ENCODE peak calls at places on chromosomes 13 and 19, in seven cellular contexts. M, K, B, W, D, V and G are unnamed samples.

GRCh38 chr13:99335603-99336002 is 28.4 kb upstream of the GPR183 start:
- DNase-seq in M (no peak), K (peak; percentile 76), B (no peak), W (peak; percentile 40), D (no peak), V (peak; percentile 60), G (no peak)

GRCh38 chr13:109857325-109857724 is 70.9 kb upstream of the IRS2 start:
- DNase-seq in M (no peak), K (no peak), B (no peak), W (no peak), D (no peak), V (no peak), G (no peak)

GRCh38 chr19:5246554-5247155 is 94.0 kb downstream of the PTPRS start:
- DNase-seq in M (no peak), K (no peak), B (no peak), W (no peak), D (no peak), V (no peak), G (no peak)

GRCh38 chr19:49887037-49887652 is 9.5 kb downstream of the IL4I1 start:
- DNase-seq in M (no peak), K (no peak), B (no peak), W (no peak), D (no peak), V (no peak), G (no peak)

GRCh38 chr19:43425567-43426392 is 11.1 kb downstream of the TEX101 start:
- DNase-seq in M (peak; percentile 29), K (peak; percentile 26), B (no peak), W (peak; percentile 65), D (no peak), V (no peak), G (no peak)

GRCh38 chr13:73657821-73658540 is 476.2 kb downstream of the KLF12 start:
- DNase-seq in M (no peak), K (no peak), B (peak; percentile 30), W (no peak), D (no peak), V (no peak), G (no peak)

GRCh38 chr13:98206946-98207345 is 29.9 kb upstream of the RNF113B start:
- DNase-seq in M (no peak), K (no peak), B (no peak), W (no peak), D (no peak), V (no peak), G (peak; percentile 89)

GRCh38 chr13:84609716-84610115 is 727.4 kb upstream of the SLITRK1 start:
- DNase-seq in M (no peak), K (no peak), B (no peak), W (no peak), D (no peak), V (no peak), G (peak; percentile 48)

GRCh38 chr19:9323557-9323918 is 441 bp upstream of the ZNF559 start:
- DNase-seq in M (peak; percentile 50), K (peak; percentile 94), B (peak; percentile 14), W (peak; percentile 84), D (no peak), V (peak; percentile 85), G (peak; percentile 56)

GRCh38 chr19:33814181-33815165 is 17.8 kb downstream of the KCTD15 start:
- DNase-seq in M (no peak), K (no peak), B (no peak), W (no peak), D (no peak), V (no peak), G (no peak)

GRCh38 chr13:110638253-110638652 is 22.9 kb downstream of the NAXD start:
- DNase-seq in M (no peak), K (no peak), B (no peak), W (no peak), D (no peak), V (no peak), G (no peak)

GRCh38 chr13:113729329-113730019 is 29.6 kb upstream of the TMEM255B start:
- DNase-seq in M (no peak), K (no peak), B (no peak), W (no peak), D (no peak), V (no peak), G (no peak)

GRCh38 chr13:80224468-80224867 is 116.5 kb downstream of the SPRY2 start:
- DNase-seq in M (no peak), K (peak; percentile 18), B (no peak), W (no peak), D (no peak), V (no peak), G (no peak)

GRCh38 chr13:103639326-103639725 is 573.1 kb upstream of the SLC10A2 start:
- DNase-seq in M (no peak), K (no peak), B (no peak), W (no peak), D (no peak), V (no peak), G (no peak)

GRCh38 chr13:76293346-76293745 is 592.9 kb downstream of the KCTD12 start:
- DNase-seq in M (no peak), K (no peak), B (no peak), W (no peak), D (no peak), V (no peak), G (no peak)

GRCh38 chr19:2049741-2050348 is 1.2 kb downstream of the MKNK2 start:
- DNase-seq in M (peak; percentile 83), K (peak; percentile 86), B (no peak), W (peak; percentile 69), D (no peak), V (peak; percentile 86), G (no peak)

GRCh38 chr13:41459754-41460111 is 2.4 kb downstream of the RGCC start:
- DNase-seq in M (no peak), K (no peak), B (no peak), W (no peak), D (no peak), V (no peak), G (no peak)

GRCh38 chr19:45507864-45508680 is 793 bp downstream of the VASP start:
- DNase-seq in M (peak; percentile 71), K (peak; percentile 47), B (no peak), W (peak; percentile 86), D (no peak), V (peak; percentile 79), G (no peak)

GRCh38 chr19:45511074-45511473 is 3.8 kb downstream of the VASP start:
- DNase-seq in M (no peak), K (no peak), B (no peak), W (no peak), D (no peak), V (no peak), G (no peak)

GRCh38 chr19:45508681-45508930 is 1.3 kb downstream of the VASP start:
- DNase-seq in M (no peak), K (no peak), B (no peak), W (no peak), D (no peak), V (no peak), G (no peak)

GRCh38 chr19:45508931-45509691 is 1.8 kb downstream of the VASP start:
- DNase-seq in M (no peak), K (peak; percentile 82), B (peak; percentile 67), W (peak; percentile 84), D (peak; percentile 37), V (peak; percentile 93), G (no peak)

DNA sequence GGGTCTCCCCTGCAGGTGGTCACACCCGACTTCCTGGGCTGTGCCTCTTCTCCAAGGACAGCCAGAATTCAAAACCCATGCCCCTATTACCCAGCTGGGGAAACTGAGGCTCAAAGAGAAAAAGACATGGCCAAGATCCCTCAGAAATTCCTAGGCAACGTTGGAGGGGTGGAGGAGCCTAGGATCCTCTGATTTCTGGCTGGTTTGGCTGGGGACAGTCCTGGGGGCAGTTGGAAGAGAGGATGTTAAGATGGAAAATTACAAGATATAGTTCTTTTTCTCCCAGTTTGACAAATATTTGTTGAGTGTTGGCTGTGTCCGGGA is 2.4 kb downstream of the VASP start:
- DNase-seq in M (no peak), K (no peak), B (no peak), W (no peak), D (no peak), V (no peak), G (no peak)
- H3K4me3 ChIP-seq in M (no peak overlapping the region), K (peak overlapping the region; percentile 58), B (peak overlapping the region; percentile 95), W (peak overlapping the region; percentile 99), D (peak overlapping the region; percentile 26), V (peak overlapping the region; percentile 95), G (peak overlapping the region; percentile 99)

GRCh38 chr19:10418281-10419199 is 1.8 kb upstream of the PDE4A start:
- DNase-seq in M (no peak), K (peak; percentile 91), B (no peak), W (peak; percentile 57), D (peak; percentile 62), V (no peak), G (no peak)
- H3K4me3 ChIP-seq in M (peak overlapping the region; percentile 25), K (peak overlapping the region; percentile 70), B (peak overlapping the region; percentile 33), W (peak overlapping the region; percentile 78), D (peak overlapping the region; percentile 50), V (peak overlapping the region; percentile 42), G (peak overlapping the region; percentile 54)

GRCh38 chr13:101049166-101049850 is 367.0 kb downstream of the NALCN start:
- DNase-seq in M (no peak), K (no peak), B (no peak), W (no peak), D (no peak), V (no peak), G (no peak)
- H3K4me3 ChIP-seq in M (no peak overlapping the region), K (no peak overlapping the region), B (no peak overlapping the region), W (no peak overlapping the region), D (no peak overlapping the region), V (no peak overlapping the region), G (no peak overlapping the region)

GRCh38 chr13:27793377-27794074 is 1.2 kb downstream of the GSX1 start:
- DNase-seq in M (no peak), K (no peak), B (no peak), W (peak; percentile 51), D (no peak), V (no peak), G (no peak)

GRCh38 chr13:27791901-27792392 is 336 bp upstream of the GSX1 start:
- DNase-seq in M (no peak), K (no peak), B (no peak), W (no peak), D (no peak), V (no peak), G (no peak)

GRCh38 chr13:27794075-27794691 is 1.9 kb downstream of the GSX1 start:
- DNase-seq in M (no peak), K (no peak), B (no peak), W (peak; percentile 63), D (no peak), V (no peak), G (no peak)

GRCh38 chr13:27791146-27791900 is 960 bp upstream of the GSX1 start:
- DNase-seq in M (no peak), K (no peak), B (no peak), W (peak; percentile 31), D (no peak), V (no peak), G (no peak)

DNA sequence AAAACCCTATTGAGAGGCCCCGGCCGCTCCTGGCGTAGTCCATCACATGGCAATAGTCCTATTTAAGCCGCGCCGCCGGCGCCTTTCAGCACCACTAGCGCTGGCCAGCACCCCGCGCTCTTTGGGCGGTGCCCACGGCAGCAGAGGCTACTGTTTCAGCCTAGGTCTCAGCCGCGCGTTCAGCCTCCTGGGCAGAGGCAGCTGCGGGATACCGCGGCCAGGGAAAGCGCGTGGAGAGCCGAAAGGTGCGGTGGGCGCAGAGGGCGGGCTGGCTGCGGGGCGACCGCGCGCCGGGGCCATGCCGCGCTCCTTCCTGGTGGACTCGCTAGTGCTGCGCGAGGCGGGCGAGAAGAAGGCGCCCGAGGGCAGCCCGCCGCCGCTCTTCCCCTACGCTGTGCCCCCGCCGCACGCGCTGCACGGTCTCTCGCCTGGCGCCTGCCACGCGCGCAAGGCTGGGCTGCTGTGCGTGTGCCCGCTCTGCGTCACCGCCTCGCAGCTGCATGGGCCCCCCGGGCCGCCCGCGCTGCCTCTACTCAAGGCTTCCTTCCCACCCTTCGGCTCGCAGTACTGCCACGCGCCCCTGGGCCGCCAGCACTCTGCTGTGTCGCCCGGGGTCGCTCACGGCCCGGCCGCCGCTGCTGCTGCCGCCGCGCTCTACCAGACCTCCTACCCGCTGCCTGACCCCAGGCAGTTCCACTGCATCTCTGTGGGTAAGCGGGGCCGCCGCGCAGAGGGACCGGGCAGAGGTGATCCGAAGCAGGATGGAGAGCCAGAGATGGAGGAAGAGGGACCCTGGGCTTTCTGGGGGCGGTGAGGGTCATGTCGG is at the start of gene GSX1:
- DNase-seq in M (peak; percentile 86), K (peak; percentile 69), B (no peak), W (peak; percentile 95), D (peak; percentile 85), V (peak; percentile 23), G (peak; percentile 25)
- H3K4me3 ChIP-seq in M (peak within 1 kb of the TSS; percentile 11), K (no peak within 1 kb of the TSS), B (peak within 1 kb of the TSS; percentile 64), W (peak within 1 kb of the TSS; percentile 47), D (no peak within 1 kb of the TSS), V (no peak within 1 kb of the TSS), G (peak within 1 kb of the TSS; percentile 25)